ENCODE peak calls at places on chromosomes 1 and 21, in six cellular contexts. Z, I, U, T, S and G are unnamed samples.

GRCh38 chr1:15975358-15975804 is 520 bp downstream of the ZBTB17 start:
- DNase-seq in I (no peak), T (no peak), Z (peak), S (peak), U (peak), G (peak)

GRCh38 chr1:19078503-19078902 is 122.0 kb upstream of the IFFO2 start:
- DNase-seq in I (no peak), T (no peak), S (no peak), U (no peak), Z (no peak), G (no peak)

GRCh38 chr1:210726621-210727020 is 397.9 kb downstream of the HHAT start:
- DNase-seq in S (peak), T (peak), Z (peak), I (peak), U (peak), G (no peak)

GRCh38 chr1:65264197-65264929 is 45.0 kb upstream of the DNAJC6 start:
- DNase-seq in Z (peak), U (no peak), T (no peak), I (no peak), S (peak), G (no peak)

GRCh38 chr1:173356211-173356762 is 120.8 kb upstream of the PRDX6 start:
- DNase-seq in T (no peak), I (no peak), Z (no peak), U (no peak), S (no peak), G (no peak)

GRCh38 chr1:210303391-210303790 is 25.3 kb upstream of the HHAT start:
- DNase-seq in U (no peak), T (no peak), S (no peak), Z (no peak), I (no peak), G (no peak)

GRCh38 chr1:5947071-5947821 is 45.0 kb downstream of the NPHP4 start:
- DNase-seq in I (no peak), S (no peak), U (no peak), Z (no peak), T (no peak), G (no peak)

GRCh38 chr1:21436488-21437340 is 3.2 kb upstream of the NBPF3 start:
- DNase-seq in Z (no peak), I (no peak), T (no peak), U (no peak), S (peak), G (no peak)

GRCh38 chr21:28431527-28432200 is 561.0 kb downstream of the LTN1 start:
- DNase-seq in T (no peak), U (no peak), S (no peak), Z (no peak), I (no peak), G (no peak)

GRCh38 chr1:206702803-206703202 is 18.1 kb downstream of the MAPKAPK2 start:
- DNase-seq in Z (peak), T (no peak), U (no peak), I (no peak), S (no peak), G (no peak)

GRCh38 chr1:35810096-35810860 is 2.5 kb downstream of the AGO4 start:
- DNase-seq in S (no peak), U (no peak), I (peak), T (no peak), Z (peak), G (no peak)

GRCh38 chr21:36994501-36995189 is 11.9 kb upstream of the RIPPLY3 start:
- DNase-seq in T (no peak), Z (no peak), S (peak), U (peak), I (no peak), G (no peak)

GRCh38 chr21:41926068-41926806 is 27.6 kb downstream of the C2CD2 start:
- DNase-seq in S (peak), I (no peak), U (peak), Z (peak), T (peak), G (no peak)

GRCh38 chr1:11940260-11940921 is 5.9 kb downstream of the PLOD1 start:
- DNase-seq in Z (peak), S (peak), T (no peak), U (no peak), I (no peak), G (no peak)

GRCh38 chr1:223329252-223329651 is 34.7 kb downstream of the SUSD4 start:
- DNase-seq in T (no peak), U (no peak), Z (no peak), I (no peak), S (no peak), G (no peak)

GRCh38 chr1:216721878-216722277 is 1.4 kb downstream of the ESRRG start:
- DNase-seq in Z (no peak), S (no peak), U (no peak), I (no peak), T (no peak), G (no peak)

GRCh38 chr1:45205910-45206721 is at the start of gene ZSWIM5:
- DNase-seq in S (peak), Z (peak), I (no peak), T (peak), U (peak), G (peak)

GRCh38 chr21:43881283-43881682 is 16.3 kb downstream of the AGPAT3 start:
- DNase-seq in T (no peak), Z (no peak), I (no peak), S (no peak), U (peak), G (no peak)

GRCh38 chr1:150762559-150762958 is 3.0 kb downstream of the CTSS start:
- DNase-seq in Z (no peak), S (no peak), T (no peak), U (no peak), I (no peak), G (no peak)

GRCh38 chr1:58881471-58881994 is 97.7 kb upstream of the JUN start:
- DNase-seq in I (no peak), T (no peak), S (no peak), Z (peak), U (no peak), G (peak)

GRCh38 chr1:174999926-175000696 is at the start of gene CACYBP:
- DNase-seq in S (peak), U (no peak), I (no peak), Z (peak), T (peak), G (peak)

GRCh38 chr1:173424137-173424536 is 53.0 kb upstream of the PRDX6 start:
- DNase-seq in T (no peak), U (no peak), I (no peak), Z (no peak), S (no peak), G (no peak)

GRCh38 chr1:230868736-230869385 is 540 bp upstream of the C1orf198 start:
- DNase-seq in T (no peak), Z (peak), U (no peak), S (peak), I (no peak), G (no peak)

GRCh38 chr1:75550559-75550958 is 60.4 kb downstream of the SLC44A5 start:
- DNase-seq in T (no peak), U (no peak), I (no peak), Z (no peak), S (no peak), G (no peak)

GRCh38 chr21:35578350-35578782 is 482.0 kb downstream of the SETD4 start:
- DNase-seq in S (no peak), T (no peak), Z (peak), I (peak), U (no peak), G (no peak)

GRCh38 chr1:46805755-46806154 is 6.9 kb downstream of the CYP4B1 start:
- DNase-seq in I (no peak), S (no peak), U (no peak), Z (no peak), T (no peak), G (no peak)
- H3K4me3 ChIP-seq in I (no peak), S (no peak), U (no peak), Z (no peak), T (no peak), G (no peak)

GRCh38 chr1:235369802-235370201 is 2.6 kb downstream of the TBCE start:
- DNase-seq in U (no peak), S (no peak), Z (no peak), I (no peak), T (no peak), G (no peak)

GRCh38 chr1:235367000-235367908 is at the start of gene TBCE:
- DNase-seq in Z (peak), U (peak), T (peak), S (peak), I (peak), G (peak)

GRCh38 chr1:235366286-235366685 is 941 bp upstream of the TBCE start:
- DNase-seq in I (no peak), T (no peak), S (no peak), Z (no peak), U (no peak), G (no peak)

GRCh38 chr1:235368428-235368827 is 1.2 kb downstream of the TBCE start:
- DNase-seq in I (no peak), U (no peak), Z (no peak), T (no peak), S (no peak), G (no peak)
- H3K4me3 ChIP-seq in I (peak), U (no peak), Z (peak), T (no peak), S (peak), G (peak)

DNA sequence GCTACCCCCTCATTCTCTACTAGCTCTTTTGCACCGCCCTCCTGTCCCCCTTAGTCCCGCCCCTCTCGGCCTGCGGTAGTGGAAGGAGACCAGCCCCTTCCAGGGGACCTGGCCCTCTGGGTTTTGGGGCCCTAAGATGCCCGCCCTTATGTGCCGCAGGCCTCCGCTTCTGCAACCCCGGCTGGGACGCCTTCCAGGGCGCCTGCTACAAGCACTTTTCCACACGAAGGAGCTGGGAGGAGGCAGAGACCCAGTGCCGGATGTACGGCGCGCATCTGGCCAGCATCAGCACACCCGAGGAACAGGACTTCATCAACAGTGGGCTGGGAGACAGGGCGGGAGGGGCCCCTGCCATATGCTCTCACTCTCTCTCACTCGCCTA is 14.9 kb downstream of the BCAN start:
- DNase-seq in Z (no peak), T (peak), I (no peak), S (no peak), U (no peak), G (no peak)
- H3K4me3 ChIP-seq in Z (no peak), T (no peak), I (no peak), S (no peak), U (peak), G (no peak)

DNA sequence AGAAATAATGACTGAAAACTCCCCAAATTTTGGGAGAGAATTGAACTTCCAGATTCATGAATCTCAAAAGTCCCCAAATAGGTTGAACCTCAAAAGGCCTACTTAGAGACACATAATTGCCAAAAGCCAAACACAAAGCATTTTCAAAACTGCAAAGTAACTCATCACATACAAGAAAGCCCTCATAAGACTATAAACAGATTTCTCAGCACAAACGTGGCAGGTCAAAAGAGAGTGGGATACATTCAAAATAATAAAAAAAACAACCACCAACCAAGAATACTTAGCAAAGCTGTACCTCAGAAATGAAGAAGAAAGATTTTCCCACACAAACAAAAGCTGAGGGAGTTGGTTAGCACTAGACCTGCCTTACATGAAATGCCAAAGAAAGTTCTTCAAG is 57.9 kb downstream of the CCN1 start:
- DNase-seq in Z (no peak), I (no peak), T (no peak), U (no peak), S (no peak), G (no peak)
- H3K4me3 ChIP-seq in Z (no peak), I (no peak), T (no peak), U (no peak), S (no peak), G (no peak)

DNA sequence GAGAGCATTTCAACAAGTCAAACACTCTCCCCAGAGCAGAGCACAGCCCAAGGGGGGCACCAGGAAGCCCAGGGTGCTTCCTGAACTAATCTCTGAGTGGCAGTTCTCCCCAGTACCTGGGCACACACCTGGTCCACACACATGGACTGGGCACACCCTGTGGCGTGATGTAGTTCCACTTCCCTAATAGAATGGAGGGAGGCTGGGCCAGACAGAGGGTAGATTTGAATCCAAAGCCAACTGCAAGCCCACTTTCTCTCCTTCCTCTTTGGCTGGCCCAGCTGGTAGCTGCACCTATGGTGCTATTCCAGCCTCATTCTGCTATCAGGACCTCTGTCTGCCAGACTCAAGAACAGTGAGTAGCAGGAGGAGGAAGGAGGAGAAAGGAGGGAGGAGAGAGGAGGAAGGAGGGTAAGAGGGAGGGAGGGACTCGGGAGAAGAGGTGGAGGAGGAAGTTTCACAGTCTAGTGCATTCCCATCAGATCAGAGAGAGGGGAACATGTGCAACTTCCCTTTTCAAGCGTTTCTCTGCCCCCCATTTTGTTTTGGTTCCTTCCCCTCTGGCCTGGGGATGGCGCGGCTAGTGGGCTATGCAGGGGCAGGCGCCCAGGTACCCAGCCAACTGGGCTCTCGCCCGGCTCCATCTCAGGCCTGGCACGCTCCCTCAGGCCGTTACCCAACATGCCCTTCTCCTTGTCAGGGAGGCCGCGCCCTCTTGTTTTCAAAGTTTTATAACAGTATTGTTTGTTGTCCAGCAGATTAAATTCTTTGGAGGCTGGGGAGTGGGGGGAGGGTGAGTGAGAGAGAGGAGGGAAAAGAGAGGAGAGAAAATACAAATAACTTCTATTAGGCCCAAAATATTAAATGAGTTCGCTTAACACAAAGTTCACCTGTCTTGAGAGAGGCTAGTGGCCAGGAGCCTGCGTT is 55.8 kb downstream of the CD46 start:
- DNase-seq in I (no peak), U (no peak), S (no peak), Z (no peak), T (no peak), G (no peak)
- H3K4me3 ChIP-seq in I (no peak), U (no peak), S (no peak), Z (no peak), T (no peak), G (no peak)